ENCODE peak calls at places on chromosomes 2 and 18, in four cellular contexts. Y, B, V and T are unnamed samples.

GRCh38 chr2:57139179-57139578 is 907.4 kb upstream of the VRK2 start:
- DNase-seq in Y (no peak), V (no peak), B (no peak), T (no peak)

GRCh38 chr2:75607988-75608683 is 38.4 kb upstream of the MRPL19 start:
- DNase-seq in V (peak), Y (no peak), B (no peak), T (no peak)

GRCh38 chr2:74835831-74836674 is 2.1 kb downstream of the HK2 start:
- DNase-seq in B (no peak), V (peak), Y (peak), T (peak)

GRCh38 chr2:233358335-233358734 is 4.0 kb downstream of the DGKD start:
- DNase-seq in V (no peak), Y (no peak), B (no peak), T (no peak)

GRCh38 chr2:96113367-96113677 is 3.0 kb downstream of the ADRA2B start:
- DNase-seq in B (no peak), V (no peak), Y (no peak), T (no peak)

GRCh38 chr2:236352761-236353593 is 88.8 kb upstream of the ASB18 start:
- DNase-seq in B (no peak), V (no peak), Y (peak), T (no peak)

GRCh38 chr2:102848366-102848839 is 86.6 kb downstream of the TMEM182 start:
- DNase-seq in V (peak), B (no peak), Y (peak), T (peak)

GRCh38 chr2:23320058-23320457 is 64.9 kb upstream of the KLHL29 start:
- DNase-seq in V (no peak), B (no peak), Y (no peak), T (no peak)

GRCh38 chr2:201136889-201137321 is 20.9 kb downstream of the CFLAR start:
- DNase-seq in B (no peak), V (no peak), Y (no peak), T (no peak)

GRCh38 chr2:1974391-1974790 is 230.1 kb upstream of the PXDN start:
- DNase-seq in Y (no peak), B (no peak), V (no peak), T (no peak)

GRCh38 chr2:155517362-155517761 is 815.2 kb downstream of the NR4A2 start:
- DNase-seq in Y (no peak), V (no peak), B (no peak), T (no peak)

GRCh38 chr18:45104071-45104440 is 423.4 kb downstream of the SETBP1 start:
- DNase-seq in Y (no peak), B (no peak), V (no peak), T (no peak)

GRCh38 chr2:184646177-184646576 is 47.8 kb downstream of the ZNF804A start:
- DNase-seq in Y (no peak), B (no peak), V (no peak), T (no peak)

GRCh38 chr18:986552-986951 is 81.9 kb downstream of the ADCYAP1 start:
- DNase-seq in V (no peak), B (no peak), Y (no peak), T (no peak)

GRCh38 chr2:120797421-120798289 is 62.0 kb downstream of the GLI2 start:
- DNase-seq in B (no peak), V (no peak), Y (no peak), T (no peak)

GRCh38 chr2:101329026-101329425 is 20.5 kb upstream of the RNF149 start:
- DNase-seq in V (no peak), B (no peak), Y (no peak), T (peak)

GRCh38 chr2:20617892-20618467 is 32.9 kb downstream of the HS1BP3 start:
- DNase-seq in V (peak), Y (peak), B (no peak), T (peak)

GRCh38 chr18:11514267-11514666 is 95.1 kb upstream of the SLC35G4 start:
- DNase-seq in B (no peak), Y (no peak), V (no peak), T (no peak)

GRCh38 chr2:10022041-10022421 is 21.3 kb upstream of the KLF11 start:
- DNase-seq in V (no peak), Y (no peak), B (no peak), T (no peak)

GRCh38 chr18:813405-814071 is 1.5 kb upstream of the YES1 start:
- DNase-seq in B (no peak), Y (no peak), V (no peak), T (no peak)

GRCh38 chr18:75290737-75291358 is 80.3 kb downstream of the TSHZ1 start:
- DNase-seq in V (peak), Y (no peak), B (no peak), T (no peak)

GRCh38 chr2:9287400-9288059 is 80.9 kb downstream of the ASAP2 start:
- DNase-seq in B (no peak), Y (no peak), V (peak), T (no peak)

GRCh38 chr18:62524443-62525200 is 1.8 kb downstream of the ZCCHC2 start:
- DNase-seq in B (no peak), Y (peak), V (no peak), T (peak)

GRCh38 chr2:43840961-43841360 is 2.2 kb downstream of the ABCG8 start:
- DNase-seq in Y (no peak), B (no peak), V (no peak), T (no peak)

GRCh38 chr2:65277791-65278449 is 50.3 kb downstream of the ACTR2 start:
- DNase-seq in V (no peak), Y (no peak), B (no peak), T (no peak)

GRCh38 chr2:118750959-118751565 is 96.4 kb downstream of the EN1 start:
- DNase-seq in Y (no peak), B (no peak), V (no peak), T (no peak)

GRCh38 chr2:7427293-7428060 is 510.3 kb downstream of the RNF144A start:
- DNase-seq in Y (peak), V (peak), B (peak), T (peak)

GRCh38 chr2:184879671-184880070 is 281.3 kb downstream of the ZNF804A start:
- DNase-seq in B (no peak), Y (no peak), V (no peak), T (no peak)

GRCh38 chr2:47437287-47437686 is 34.3 kb downstream of the MSH2 start:
- DNase-seq in V (no peak), B (no peak), Y (no peak), T (no peak)

GRCh38 chr2:231710751-231711676 is 2.7 kb downstream of the PTMA start:
- DNase-seq in B (no peak), V (no peak), Y (no peak), T (no peak)

GRCh38 chr2:202883987-202884675 is 12.6 kb upstream of the ICA1L start:
- DNase-seq in B (no peak), V (no peak), Y (peak), T (no peak)

GRCh38 chr2:172093416-172094318 is 8.4 kb downstream of the DLX1 start:
- DNase-seq in Y (no peak), B (no peak), V (no peak), T (no peak)

GRCh38 chr2:37026050-37026449 is 58.1 kb downstream of the HEATR5B start:
- DNase-seq in V (peak), B (no peak), Y (peak), T (no peak)
- TF ChIP-seq CTCF in V (peak), B (no peak), Y (peak), T (no peak)

GRCh38 chr18:59127047-59127446 is 12.6 kb upstream of the SEC11C start:
- DNase-seq in V (no peak), Y (no peak), B (no peak), T (no peak)

GRCh38 chr18:59124370-59124704 is 15.3 kb upstream of the SEC11C start:
- DNase-seq in B (no peak), V (no peak), Y (no peak), T (no peak)

DNA sequence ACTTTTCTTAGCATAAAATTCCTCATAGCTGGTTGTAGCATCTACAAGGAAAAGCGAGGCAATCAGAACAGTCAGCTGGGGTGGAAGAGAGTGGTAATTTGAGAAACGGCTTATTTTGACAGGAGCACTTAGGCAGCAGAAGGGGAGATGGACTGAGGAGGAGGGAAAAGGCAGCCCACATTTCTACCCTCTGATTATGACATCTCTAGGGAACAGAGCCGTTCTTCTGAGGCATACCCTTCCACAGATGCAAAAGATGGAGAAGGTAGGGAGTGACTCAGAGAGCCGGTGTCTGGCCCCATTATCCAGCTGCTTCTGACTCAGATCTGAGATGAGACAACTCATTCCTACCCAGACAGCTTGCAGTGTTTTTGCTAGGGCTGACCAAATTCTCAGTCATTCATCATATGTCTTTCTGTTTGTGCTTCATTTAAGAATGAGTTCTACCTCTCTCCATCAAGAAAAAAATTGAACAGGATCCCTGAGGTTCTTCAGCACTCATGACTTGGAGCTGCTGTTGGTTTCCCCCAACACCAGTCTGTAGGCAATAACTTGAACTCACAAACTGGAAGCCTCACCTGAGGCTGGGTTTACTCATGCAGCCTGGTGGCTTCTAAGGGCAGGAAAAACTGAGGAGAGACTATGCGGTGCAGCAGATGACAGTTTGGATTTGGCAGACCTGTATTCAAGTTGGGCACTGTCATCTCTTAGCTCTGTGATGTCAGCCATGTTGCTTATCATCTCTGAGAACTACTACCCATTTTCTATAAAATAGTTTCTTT is 15.9 kb upstream of the SEC11C start:
- DNase-seq in Y (no peak), V (no peak), B (no peak), T (no peak)
- H3K4me3 ChIP-seq in Y (no peak), V (no peak), B (no peak), T (no peak)

DNA sequence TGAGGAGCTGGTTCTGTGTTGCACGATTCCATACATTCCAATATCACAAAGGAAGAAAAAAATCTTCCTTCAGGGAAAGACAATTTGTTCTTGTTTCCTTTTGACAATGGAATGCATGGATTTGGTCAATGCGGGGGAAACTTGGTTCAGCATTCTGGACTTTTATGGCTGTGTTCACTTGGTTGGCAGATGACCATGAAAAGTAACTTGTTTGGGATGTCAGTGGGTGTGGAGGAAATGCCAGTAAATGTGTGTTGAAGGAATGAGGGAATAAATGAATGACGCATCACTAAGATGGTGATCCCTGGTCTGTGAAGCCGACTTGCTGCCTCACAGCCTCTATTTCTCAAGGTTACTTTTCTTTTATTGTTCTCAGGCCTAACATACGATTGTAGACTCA is 53.7 kb downstream of the THUMPD2 start:
- DNase-seq in V (no peak), B (no peak), Y (no peak), T (no peak)
- TF ChIP-seq GABPA in V (no peak), B (no peak), Y (no peak), T (no peak)

GRCh38 chr2:18219676-18220075 is 340.8 kb downstream of the RDH14 start:
- DNase-seq in B (no peak), Y (no peak), V (no peak), T (no peak)
- TF ChIP-seq CTCF in B (no peak), Y (no peak), V (no peak), T (no peak)

GRCh38 chr2:176172007-176172747 is 15.1 kb downstream of the HOXD3 start:
- DNase-seq in B (no peak), V (no peak), Y (no peak), T (no peak)
- H3K4me3 ChIP-seq in B (no peak), V (no peak), Y (no peak), T (no peak)

GRCh38 chr2:82674638-82675037 is 1784.4 kb downstream of the SUCLG1 start:
- DNase-seq in Y (no peak), B (no peak), V (no peak), T (no peak)

DNA sequence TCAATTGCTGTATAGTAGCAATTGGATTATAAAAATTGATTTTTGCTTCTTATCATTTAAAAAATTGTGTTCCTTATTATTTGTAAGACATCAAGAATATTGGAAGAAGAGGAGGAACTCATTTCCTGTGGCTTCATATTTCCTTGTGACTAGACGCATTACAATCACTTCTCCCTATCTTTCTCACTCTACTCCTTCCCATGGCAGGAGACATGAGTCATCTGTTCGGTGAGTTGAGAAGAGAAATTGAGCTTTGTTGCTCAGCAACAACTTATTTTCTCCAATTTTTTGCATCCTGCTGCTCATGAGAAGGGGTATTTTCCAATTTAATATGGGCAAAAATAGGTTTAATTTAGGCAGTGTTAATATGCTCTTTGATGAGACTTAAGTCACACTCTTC is 1783.9 kb downstream of the SUCLG1 start:
- DNase-seq in V (no peak), Y (no peak), B (no peak), T (no peak)
- TF ChIP-seq GABPA in V (no peak), Y (no peak), B (no peak), T (no peak)

DNA sequence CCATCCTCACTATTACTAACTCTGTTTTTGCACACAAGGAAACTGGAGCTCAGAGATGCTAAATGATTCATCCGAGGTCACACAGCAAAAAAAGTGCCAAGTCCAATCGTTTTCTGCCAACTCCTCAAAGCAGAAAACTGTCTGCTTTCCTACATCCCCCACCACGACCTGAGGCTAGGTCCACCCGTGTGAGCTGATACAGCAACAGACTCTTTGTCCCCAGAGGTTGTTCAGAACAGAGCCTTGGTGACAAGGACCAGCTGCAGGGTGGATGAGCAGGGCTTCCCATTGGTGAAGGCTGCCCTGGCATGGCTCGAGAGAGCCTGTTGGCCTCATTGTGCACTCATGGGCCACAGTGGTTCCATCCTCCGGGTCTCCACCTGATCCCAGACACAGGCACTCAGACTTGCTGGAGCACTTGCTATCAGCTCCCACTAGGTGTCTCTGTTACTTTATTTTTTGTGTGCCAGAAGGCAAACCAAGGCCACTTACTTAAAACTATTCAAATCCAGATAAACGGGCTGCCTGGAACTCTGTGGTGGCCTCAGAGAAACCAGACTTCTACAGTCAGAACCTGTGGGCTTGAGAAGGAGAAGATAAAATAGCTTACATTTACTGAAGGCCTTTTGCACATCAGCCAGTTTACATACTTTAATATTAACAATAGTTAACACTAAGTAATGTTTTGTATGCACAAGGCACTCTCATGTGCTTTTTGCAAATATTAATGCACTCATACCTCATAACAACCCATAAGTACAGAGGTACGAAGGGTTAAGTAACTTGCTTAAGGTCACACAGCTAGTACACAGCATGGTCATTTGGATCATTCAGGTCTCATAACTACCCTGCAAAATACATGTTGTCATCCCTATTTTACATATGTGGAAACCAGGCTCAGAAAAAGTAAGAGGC is 62.9 kb upstream of the CTIF start:
- DNase-seq in Y (peak), V (peak), B (peak), T (peak)
- TF ChIP-seq CTCF in Y (peak), V (peak), B (peak), T (peak)

GRCh38 chr2:33141476-33141875 is 194.7 kb downstream of the LTBP1 start:
- DNase-seq in V (no peak), B (no peak), Y (peak), T (no peak)

GRCh38 chr2:33144243-33144642 is 197.5 kb downstream of the LTBP1 start:
- DNase-seq in V (no peak), Y (no peak), B (no peak), T (no peak)

GRCh38 chr2:33142874-33143273 is 196.1 kb downstream of the LTBP1 start:
- DNase-seq in B (no peak), V (no peak), Y (no peak), T (no peak)

GRCh38 chr2:33146112-33146511 is 199.4 kb downstream of the LTBP1 start:
- DNase-seq in Y (no peak), V (no peak), B (no peak), T (no peak)

GRCh38 chr2:33145459-33145858 is 198.7 kb downstream of the LTBP1 start:
- DNase-seq in B (no peak), V (no peak), Y (no peak), T (no peak)
- H3K4me3 ChIP-seq in B (no peak), V (no peak), Y (no peak), T (no peak)

DNA sequence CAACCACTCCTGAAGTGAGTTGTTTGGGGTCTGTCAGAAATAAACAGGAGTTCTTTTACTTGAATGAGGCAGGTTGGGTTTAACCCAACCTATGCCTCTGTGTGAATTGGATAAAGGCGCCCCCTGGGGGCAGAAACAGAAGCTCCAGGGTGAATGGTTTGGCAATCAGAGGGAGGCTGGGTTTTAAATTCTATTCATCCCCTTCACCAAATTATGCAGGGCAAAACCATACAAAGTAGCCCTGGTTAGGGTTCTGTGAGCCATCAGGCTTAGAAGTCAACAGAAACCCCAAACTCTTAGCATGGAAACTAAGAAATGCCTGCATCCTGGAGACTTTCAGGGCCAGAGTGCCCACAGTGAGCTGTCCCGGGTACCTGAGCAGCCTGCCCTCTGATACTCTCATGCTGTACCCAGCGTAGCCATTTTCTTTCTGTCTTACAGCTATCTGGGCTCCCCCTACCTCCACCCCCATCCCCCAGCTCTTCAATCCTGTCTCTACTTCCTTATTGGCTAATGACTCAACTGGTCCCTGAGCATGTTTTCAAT is 241.5 kb downstream of the ICOS start:
- DNase-seq in V (peak), B (peak), Y (peak), T (peak)
- TF ChIP-seq GABPA in V (no peak), B (no peak), Y (no peak), T (no peak)

GRCh38 chr2:130967020-130967495 is 126.2 kb downstream of the FAM168B start:
- DNase-seq in V (no peak), B (no peak), Y (no peak), T (no peak)

GRCh38 chr2:130963058-130963848 is 126.5 kb downstream of the ARHGEF4 start:
- DNase-seq in B (no peak), V (no peak), Y (no peak), T (no peak)

GRCh38 chr2:130966149-130967019 is 126.9 kb downstream of the FAM168B start:
- DNase-seq in V (no peak), B (no peak), Y (no peak), T (no peak)

GRCh38 chr2:130964931-130965330 is 128.2 kb downstream of the ARHGEF4 start:
- DNase-seq in B (no peak), V (no peak), Y (no peak), T (no peak)

GRCh38 chr2:130963849-130964793 is 127.4 kb downstream of the ARHGEF4 start:
- DNase-seq in Y (peak), V (no peak), B (no peak), T (no peak)
- TF ChIP-seq CTCF in Y (peak), V (peak), B (peak), T (no peak)